ENCODE peak calls at places on chromosome 10, in seven cellular contexts. D, R, H, M, Q, U and N are unnamed samples.

GRCh38 chr10:122124342-122124741 is 135.4 kb downstream of the TACC2 start:
- DNase-seq in D (no peak), U (no peak), Q (no peak), M (no peak), H (no peak), R (no peak), N (no peak)

GRCh38 chr10:127855584-127855881 is 37.2 kb downstream of the CLRN3 start:
- DNase-seq in M (no peak), U (no peak), Q (no peak), R (no peak), H (no peak), D (no peak), N (no peak)

GRCh38 chr10:87973635-87974034 is 110.2 kb downstream of the PTEN start:
- DNase-seq in U (no peak), Q (peak), H (no peak), R (no peak), D (no peak), M (peak), N (no peak)

GRCh38 chr10:93074137-93074596 is 474 bp downstream of the CYP26A1 start:
- DNase-seq in M (no peak), U (no peak), Q (no peak), R (peak), D (no peak), H (no peak), N (no peak)

GRCh38 chr10:124997791-124998623 is 56.1 kb downstream of the ZRANB1 start:
- DNase-seq in H (no peak), D (no peak), Q (no peak), R (no peak), U (no peak), M (no peak), N (no peak)

GRCh38 chr10:112115781-112116385 is 67.7 kb downstream of the GPAM start:
- DNase-seq in H (peak), U (peak), R (peak), Q (peak), D (no peak), M (peak), N (peak)

GRCh38 chr10:1624240-1624639 is 113.1 kb downstream of the ADARB2 start:
- DNase-seq in Q (no peak), U (no peak), D (no peak), H (no peak), M (no peak), R (no peak), N (no peak)

GRCh38 chr10:79098596-79099015 is 29.8 kb downstream of the ZMIZ1 start:
- DNase-seq in R (peak), U (no peak), H (no peak), Q (no peak), M (no peak), D (no peak), N (no peak)

GRCh38 chr10:77082601-77083252 is 554.9 kb downstream of the KCNMA1 start:
- DNase-seq in D (no peak), H (no peak), Q (no peak), M (no peak), R (no peak), U (no peak), N (no peak)

GRCh38 chr10:77504196-77504869 is 133.3 kb downstream of the KCNMA1 start:
- DNase-seq in D (no peak), M (peak), U (no peak), Q (no peak), H (no peak), R (no peak), N (no peak)

GRCh38 chr10:22597142-22597541 is 117.2 kb downstream of the PIP4K2A start:
- DNase-seq in D (no peak), H (no peak), M (peak), R (no peak), U (no peak), Q (peak), N (no peak)

GRCh38 chr10:20963056-20963455 is 65.9 kb upstream of the NEBL start:
- DNase-seq in M (no peak), R (no peak), H (no peak), D (no peak), U (peak), Q (no peak), N (no peak)

GRCh38 chr10:91238191-91238590 is 17.7 kb downstream of the PCGF5 start:
- DNase-seq in M (no peak), D (no peak), R (no peak), H (no peak), U (no peak), Q (no peak), N (no peak)

GRCh38 chr10:72328045-72328828 is 26.5 kb downstream of the DNAJB12 start:
- DNase-seq in Q (peak), U (peak), H (no peak), M (peak), R (peak), D (no peak), N (no peak)

GRCh38 chr10:112959207-112959838 is 9.3 kb downstream of the TCF7L2 start:
- DNase-seq in M (peak), R (no peak), D (no peak), H (no peak), U (no peak), Q (no peak), N (no peak)

GRCh38 chr10:74460812-74461211 is 309.8 kb downstream of the ADK start:
- DNase-seq in D (no peak), Q (no peak), R (no peak), H (no peak), U (no peak), M (peak), N (no peak)

GRCh38 chr10:329361-330099 is 194.3 kb downstream of the ZMYND11 start:
- DNase-seq in U (peak), R (peak), Q (peak), D (no peak), H (peak), M (peak), N (peak)

GRCh38 chr10:100370976-100371706 is 24.1 kb downstream of the SCD start:
- DNase-seq in H (peak), M (peak), Q (peak), R (no peak), D (peak), U (peak), N (peak)

GRCh38 chr10:112585052-112585451 is 138.0 kb downstream of the VTI1A start:
- DNase-seq in U (no peak), Q (peak), R (no peak), D (no peak), H (no peak), M (peak), N (peak)

GRCh38 chr10:98431016-98431415 is 15.7 kb downstream of the HPS1 start:
- DNase-seq in Q (no peak), R (no peak), D (no peak), U (no peak), H (no peak), M (no peak), N (no peak)

GRCh38 chr10:6009961-6010360 is 32.6 kb upstream of the IL15RA start:
- DNase-seq in M (peak), R (no peak), Q (no peak), D (no peak), U (no peak), H (no peak), N (no peak)

GRCh38 chr10:77111611-77112550 is 525.7 kb downstream of the KCNMA1 start:
- DNase-seq in Q (peak), U (peak), D (no peak), M (peak), R (peak), H (peak), N (peak)

GRCh38 chr10:71359364-71360046 is 37.2 kb upstream of the CDH23 start:
- DNase-seq in D (no peak), U (peak), Q (no peak), H (no peak), M (no peak), R (no peak), N (no peak)

GRCh38 chr10:113922787-113923570 is 68.5 kb downstream of the NHLRC2 start:
- DNase-seq in D (no peak), Q (no peak), R (no peak), M (no peak), H (no peak), U (no peak), N (no peak)

GRCh38 chr10:96910488-96911395 is 78.6 kb downstream of the LCOR start:
- DNase-seq in H (peak), U (peak), Q (peak), M (peak), D (no peak), R (peak), N (peak)

GRCh38 chr10:62471718-62472117 is 97.5 kb downstream of the ZNF365 start:
- DNase-seq in Q (no peak), U (no peak), H (no peak), M (no peak), R (no peak), D (no peak), N (no peak)

GRCh38 chr10:32253300-32253699 is 93.7 kb downstream of the EPC1 start:
- DNase-seq in R (no peak), M (no peak), U (peak), Q (no peak), D (no peak), H (no peak), N (peak)

GRCh38 chr10:11197854-11198253 is 180.2 kb downstream of the CELF2 start:
- DNase-seq in M (no peak), U (no peak), H (no peak), Q (no peak), R (no peak), D (no peak), N (no peak)

GRCh38 chr10:572696-573095 is 116.8 kb downstream of the DIP2C start:
- DNase-seq in R (no peak), D (no peak), Q (no peak), M (no peak), U (no peak), H (no peak), N (no peak)

GRCh38 chr10:125158528-125159485 is 1.6 kb downstream of the CTBP2 start:
- DNase-seq in M (peak), H (no peak), Q (peak), D (no peak), R (no peak), U (peak), N (no peak)

GRCh38 chr10:65518379-65518778 is 1407.5 kb upstream of the LRRTM3 start:
- DNase-seq in D (no peak), M (peak), Q (no peak), H (no peak), U (no peak), R (no peak), N (no peak)

GRCh38 chr10:91597397-91597881 is 35.4 kb downstream of the PPP1R3C start:
- DNase-seq in H (no peak), R (no peak), D (no peak), Q (no peak), M (no peak), U (no peak), N (no peak)

GRCh38 chr10:102775973-102776669 is 32.4 kb downstream of the WBP1L start:
- DNase-seq in H (no peak), M (peak), R (no peak), U (peak), D (no peak), Q (peak), N (peak)

GRCh38 chr10:114714281-114714741 is 56.2 kb upstream of the ABLIM1 start:
- DNase-seq in D (no peak), U (no peak), M (peak), Q (peak), R (no peak), H (no peak), N (peak)

GRCh38 chr10:44696496-44696895 is 214.6 kb upstream of the TMEM72 start:
- DNase-seq in D (no peak), U (no peak), Q (peak), H (no peak), R (no peak), M (peak), N (peak)

GRCh38 chr10:43124094-43124521 is 14.1 kb upstream of the CSGALNACT2 start:
- DNase-seq in U (no peak), M (no peak), Q (no peak), R (no peak), D (no peak), H (no peak), N (no peak)

GRCh38 chr10:61942997-61943457 is 41.5 kb downstream of the ARID5B start:
- DNase-seq in H (no peak), U (peak), R (no peak), M (peak), Q (no peak), D (no peak), N (no peak)

GRCh38 chr10:3757638-3758490 is 27.1 kb downstream of the KLF6 start:
- DNase-seq in Q (no peak), R (no peak), U (no peak), M (peak), H (no peak), D (no peak), N (no peak)

GRCh38 chr10:132458595-132459251 is 61.7 kb downstream of the PWWP2B start:
- DNase-seq in Q (peak), M (peak), H (peak), U (peak), D (peak), R (peak), N (no peak)

GRCh38 chr10:70272925-70273316 is 10.9 kb downstream of the NPFFR1 start:
- DNase-seq in R (peak), H (peak), D (no peak), M (peak), Q (no peak), U (peak), N (no peak)